ENCODE peak calls at places on chromosomes 6 and 20, in nine cellular contexts. Z is substantia nigra, M is tibial artery, C is fibroblast of lung, Q is HCT116, N is prostate gland, A is A549, E is spleen, F is lower lobe of right lung. B is an unnamed sample.

GRCh38 chr20:5657190-5657872 is 92.9 kb upstream of the SHLD1 start:
- DNase-seq in Q (no peak), E (no peak), A (peak; percentile 97), Z (no peak), N (peak; percentile 40), C (peak; percentile 97), M (peak; percentile 48), F (peak; percentile 52), B (no peak)

GRCh38 chr20:2460752-2461424 is 9.7 kb downstream of the SNRPB start:
- DNase-seq in F (no peak), E (no peak), M (no peak), Q (no peak), A (no peak), Z (no peak), N (no peak), C (no peak), B (no peak)

GRCh38 chr20:49288784-49289696 is 11.2 kb upstream of the ZNFX1 start:
- DNase-seq in F (no peak), A (no peak), M (no peak), Q (no peak), C (no peak), N (peak; percentile 86), Z (no peak), E (no peak), B (no peak)

GRCh38 chr6:142946181-142946923 is 1.4 kb upstream of the HIVEP2 start:
- DNase-seq in Z (peak; percentile 89), A (peak; percentile 92), C (peak; percentile 97), Q (peak; percentile 95), N (peak; percentile 99), E (peak; percentile 95), M (peak; percentile 98), F (peak; percentile 95), B (peak; percentile 95)

GRCh38 chr20:57159945-57160610 is 106.4 kb downstream of the BMP7 start:
- DNase-seq in M (no peak), N (no peak), A (no peak), F (no peak), C (no peak), Z (no peak), Q (no peak), E (peak; percentile 39), B (no peak)

GRCh38 chr20:49297605-49298530 is 20.0 kb upstream of the ZNFX1 start:
- DNase-seq in C (no peak), F (peak; percentile 53), A (no peak), M (peak; percentile 45), Z (no peak), E (no peak), N (no peak), Q (no peak), B (no peak)

GRCh38 chr6:89984926-89985743 is 90.9 kb downstream of the GJA10 start:
- DNase-seq in Z (peak; percentile 35), C (peak; percentile 79), N (no peak), F (peak; percentile 53), Q (no peak), A (no peak), E (peak; percentile 83), M (no peak), B (no peak)

GRCh38 chr20:32563311-32564272 is 21.5 kb downstream of the NOL4L start:
- DNase-seq in C (no peak), A (no peak), Q (no peak), N (no peak), Z (no peak), E (no peak), M (no peak), F (no peak), B (no peak)

GRCh38 chr6:21049572-21049971 is 515.3 kb downstream of the CDKAL1 start:
- DNase-seq in Q (no peak), F (no peak), A (no peak), Z (no peak), E (no peak), C (peak; percentile 41), N (no peak), M (no peak), B (no peak)

GRCh38 chr6:19736066-19736465 is 101.1 kb upstream of the ID4 start:
- DNase-seq in E (no peak), Z (no peak), N (no peak), Q (no peak), C (peak; percentile 17), F (no peak), A (no peak), M (no peak), B (no peak)

GRCh38 chr6:2784061-2784460 is 18.9 kb downstream of the WRNIP1 start:
- DNase-seq in M (no peak), Z (no peak), A (no peak), E (no peak), F (no peak), C (no peak), N (no peak), Q (no peak), B (no peak)

GRCh38 chr6:33746036-33746600 is 587 bp downstream of the IP6K3 start:
- DNase-seq in N (no peak), Q (no peak), A (no peak), F (no peak), C (peak; percentile 81), E (no peak), M (peak; percentile 48), Z (peak; percentile 39), B (no peak)

GRCh38 chr6:32196682-32197616 is 4.5 kb upstream of the GPSM3 start:
- DNase-seq in E (peak; percentile 90), A (peak; percentile 35), C (no peak), Z (no peak), F (no peak), Q (no peak), N (no peak), M (no peak), B (no peak)

GRCh38 chr20:58366016-58366415 is 23.0 kb upstream of the VAPB start:
- DNase-seq in A (no peak), M (no peak), Q (no peak), E (no peak), Z (no peak), C (no peak), F (no peak), N (no peak), B (no peak)

GRCh38 chr6:168045706-168046620 is 33.0 kb downstream of the FRMD1 start:
- DNase-seq in F (peak; percentile 37), M (no peak), C (peak; percentile 30), Q (no peak), N (no peak), Z (no peak), A (no peak), E (peak; percentile 67), B (no peak)

GRCh38 chr6:122063761-122064160 is 335.7 kb upstream of the HSF2 start:
- DNase-seq in Q (no peak), C (no peak), E (no peak), Z (no peak), N (no peak), M (no peak), A (no peak), F (no peak), B (no peak)

GRCh38 chr6:41222045-41222444 is 6.1 kb upstream of the TREML4 start:
- DNase-seq in A (no peak), N (no peak), C (no peak), M (no peak), Q (no peak), E (no peak), Z (no peak), F (no peak), B (no peak)

GRCh38 chr6:131917763-131918649 is 33.2 kb downstream of the CCN2 start:
- DNase-seq in N (no peak), E (no peak), M (no peak), A (no peak), F (no peak), C (no peak), Z (no peak), Q (no peak), B (no peak)

GRCh38 chr20:46505501-46505900 is 7.9 kb downstream of the ZNF334 start:
- DNase-seq in M (no peak), Q (no peak), N (no peak), C (no peak), A (no peak), E (no peak), F (no peak), Z (no peak), B (no peak)
- H3K27ac ChIP-seq in M (no peak overlapping the region), Q (no peak overlapping the region), N (no peak overlapping the region), C (no peak overlapping the region), A (no peak overlapping the region), E (no peak overlapping the region), F (no peak overlapping the region), Z (no peak overlapping the region), B (no peak overlapping the region)

GRCh38 chr20:36521526-36521925 is 19.8 kb upstream of the MYL9 start:
- DNase-seq in N (no peak), F (no peak), Q (no peak), C (no peak), Z (no peak), E (no peak), A (no peak), M (no peak), B (no peak)
- H3K27ac ChIP-seq in N (no peak overlapping the region), F (peak overlapping the region; percentile 6), Q (no peak overlapping the region), C (no peak overlapping the region), Z (no peak overlapping the region), E (no peak overlapping the region), A (no peak overlapping the region), M (peak overlapping the region; percentile 55), B (no peak overlapping the region)

GRCh38 chr20:50980071-50980681 is 21.6 kb downstream of the MOCS3 start:
- DNase-seq in M (no peak), C (peak; percentile 99), N (no peak), Z (no peak), Q (no peak), E (no peak), A (peak; percentile 88), F (no peak), B (no peak)

GRCh38 chr20:50981714-50982048 is 23.1 kb downstream of the MOCS3 start:
- DNase-seq in N (no peak), Z (no peak), F (no peak), Q (no peak), C (no peak), M (no peak), A (no peak), E (no peak), B (no peak)

GRCh38 chr20:50980851-50981713 is 22.5 kb downstream of the MOCS3 start:
- DNase-seq in N (peak; percentile 23), F (peak; percentile 55), C (peak; percentile 75), E (peak; percentile 86), Z (peak; percentile 60), M (no peak), Q (peak; percentile 41), A (peak; percentile 78), B (peak; percentile 45)

GRCh38 chr20:50977066-50978045 is 18.7 kb downstream of the MOCS3 start:
- DNase-seq in N (no peak), M (no peak), F (no peak), C (no peak), Q (no peak), A (no peak), Z (no peak), E (no peak), B (no peak)

GRCh38 chr20:50975701-50976330 is 17.2 kb downstream of the MOCS3 start:
- DNase-seq in A (no peak), M (no peak), Q (no peak), C (no peak), E (no peak), N (no peak), Z (no peak), F (no peak), B (no peak)
- H3K27ac ChIP-seq in A (no peak overlapping the region), M (no peak overlapping the region), Q (no peak overlapping the region), C (no peak overlapping the region), E (no peak overlapping the region), N (no peak overlapping the region), Z (no peak overlapping the region), F (no peak overlapping the region), B (no peak overlapping the region)

GRCh38 chr20:41327178-41327577 is 9.6 kb upstream of the ZHX3 start:
- DNase-seq in E (no peak), F (no peak), N (no peak), Z (no peak), Q (no peak), A (no peak), M (no peak), C (no peak), B (no peak)
- H3K27ac ChIP-seq in E (no peak overlapping the region), F (no peak overlapping the region), N (no peak overlapping the region), Z (no peak overlapping the region), Q (no peak overlapping the region), A (no peak overlapping the region), M (peak overlapping the region; percentile 5), C (no peak overlapping the region), B (no peak overlapping the region)